ENCODE peak calls at places on chromosome 11, in seven cellular contexts. C is GM12865, T is endothelial cell, D is pancreas, Z is sigmoid colon, L is A549, W is heart right ventricle. V is an unnamed sample.

GRCh38 chr11:77029829-77030228 is 4.4 kb upstream of the B3GNT6 start:
- DNase-seq in C (no peak), T (no peak), D (no peak), Z (no peak), L (no peak), W (no peak), V (no peak)

GRCh38 chr11:86214710-86215109 is 29.8 kb upstream of the EED start:
- DNase-seq in C (peak), T (no peak), D (no peak), Z (no peak), L (no peak), W (no peak), V (peak)

GRCh38 chr11:48107188-48107704 is 109.4 kb upstream of the OR4B1 start:
- DNase-seq in C (peak), T (no peak), D (no peak), Z (no peak), L (no peak), W (no peak), V (peak)

GRCh38 chr11:77580712-77581337 is 8.9 kb upstream of the AQP11 start:
- DNase-seq in C (no peak), T (no peak), D (no peak), Z (no peak), L (peak), W (no peak), V (no peak)

GRCh38 chr11:44804449-44805151 is 77.8 kb downstream of the TSPAN18 start:
- DNase-seq in C (no peak), T (no peak), D (no peak), Z (no peak), L (no peak), W (no peak), V (no peak)

GRCh38 chr11:61553373-61554171 is 27.3 kb downstream of the SYT7 start:
- DNase-seq in C (no peak), T (no peak), D (no peak), Z (no peak), L (no peak), W (no peak), V (no peak)

GRCh38 chr11:76719686-76720085 is 49.1 kb upstream of the LRRC32 start:
- DNase-seq in C (no peak), T (no peak), D (no peak), Z (peak), L (no peak), W (no peak), V (no peak)

GRCh38 chr11:86014221-86014620 is 54.7 kb downstream of the PICALM start:
- DNase-seq in C (no peak), T (no peak), D (no peak), Z (no peak), L (no peak), W (no peak), V (no peak)

GRCh38 chr11:122649133-122649532 is 6.4 kb upstream of the UBASH3B start:
- DNase-seq in C (no peak), T (no peak), D (no peak), Z (no peak), L (no peak), W (no peak), V (no peak)

GRCh38 chr11:30719420-30719819 is 133.3 kb upstream of the MPPED2 start:
- DNase-seq in C (no peak), T (no peak), D (no peak), Z (no peak), L (no peak), W (no peak), V (no peak)

GRCh38 chr11:850777-851762 is 8.4 kb downstream of the TSPAN4 start:
- DNase-seq in C (no peak), T (no peak), D (no peak), Z (no peak), L (no peak), W (no peak), V (peak)
- TF ChIP-seq CTCF in C (peak), T (no peak), D (no peak), Z (no peak), L (no peak), W (no peak), V (peak)

GRCh38 chr11:57544566-57544965 is 7.2 kb downstream of the SMTNL1 start:
- DNase-seq in C (no peak), T (no peak), D (no peak), Z (no peak), L (no peak), W (no peak), V (no peak)

GRCh38 chr11:57547854-57548377 is 10.5 kb downstream of the SMTNL1 start:
- DNase-seq in C (peak), T (no peak), D (peak), Z (no peak), L (no peak), W (no peak), V (peak)

GRCh38 chr11:57545883-57546282 is 8.5 kb downstream of the SMTNL1 start:
- DNase-seq in C (no peak), T (no peak), D (no peak), Z (no peak), L (no peak), W (no peak), V (no peak)

GRCh38 chr11:57546451-57546850 is 9.1 kb downstream of the SMTNL1 start:
- DNase-seq in C (no peak), T (no peak), D (no peak), Z (no peak), L (no peak), W (no peak), V (no peak)

DNA sequence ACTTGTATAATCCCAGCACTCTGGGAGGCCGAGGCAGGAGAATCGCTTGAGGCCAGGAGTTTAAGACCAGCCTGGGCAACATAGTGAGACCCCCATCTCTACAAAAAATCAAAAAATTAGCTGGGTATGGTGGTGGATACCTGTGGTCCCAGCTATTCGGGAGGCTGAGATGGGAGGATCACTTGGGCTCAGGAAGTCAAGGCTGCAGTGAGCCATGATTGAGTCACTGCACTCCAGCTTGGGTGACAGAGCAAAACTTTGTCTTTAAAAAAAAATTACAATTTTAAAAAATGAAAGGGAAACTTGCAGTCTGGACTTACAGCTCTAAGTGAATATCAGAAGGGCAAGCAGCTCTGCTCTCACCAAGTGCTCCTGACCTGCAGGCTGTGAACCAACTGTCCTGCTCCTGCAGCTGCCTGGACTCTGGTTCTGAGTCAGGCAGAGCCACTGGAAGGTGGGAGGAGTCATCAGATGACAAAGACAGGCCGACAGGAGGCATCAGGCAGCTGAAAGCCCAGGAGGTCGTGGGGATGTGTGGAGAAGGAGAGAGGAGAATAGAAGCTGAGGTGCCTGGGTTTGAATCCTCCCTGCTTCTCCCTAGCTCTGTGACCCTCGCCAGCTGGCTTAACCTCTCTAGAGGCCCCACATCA is 9.6 kb downstream of the SMTNL1 start:
- DNase-seq in C (peak), T (no peak), D (no peak), Z (no peak), L (peak), W (no peak), V (peak)
- TF ChIP-seq CTCF in C (no peak), T (no peak), D (no peak), Z (no peak), L (no peak), W (no peak), V (peak)

DNA sequence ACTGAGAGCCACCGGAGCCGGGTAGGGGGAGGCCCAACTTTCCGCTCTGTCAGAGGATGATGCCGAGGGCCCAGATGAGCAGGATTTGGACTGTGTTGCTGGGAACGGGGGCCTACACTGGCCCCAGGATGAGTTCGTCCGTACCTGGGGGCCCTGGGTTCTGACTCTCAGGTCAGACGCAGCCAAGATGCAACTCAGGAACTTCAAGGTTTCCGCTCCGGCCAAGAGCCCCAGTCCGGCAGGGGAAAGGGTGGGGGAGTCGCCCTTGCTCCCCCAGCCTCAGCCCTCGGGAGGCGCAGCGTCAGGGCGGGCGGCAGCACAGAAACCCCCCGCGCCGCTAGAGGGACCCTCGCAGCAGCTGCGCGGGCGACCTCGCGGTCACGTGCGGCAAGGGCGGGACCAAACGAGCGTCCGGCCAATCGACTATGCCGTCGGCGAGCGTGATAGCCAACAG is 241 bp upstream of the ARL2 start:
- DNase-seq in C (peak), T (peak), D (peak), Z (peak), L (peak), W (peak), V (peak)
- TF ChIP-seq CTCF in C (peak), T (peak), D (no peak), Z (peak), L (no peak), W (no peak), V (peak)

GRCh38 chr11:69292221-69292648 is 1.7 kb upstream of the MYEOV start:
- DNase-seq in C (peak), T (peak), D (peak), Z (no peak), L (peak), W (no peak), V (no peak)
- TF ChIP-seq CTCF in C (peak), T (peak), D (peak), Z (peak), L (peak), W (peak), V (peak)

GRCh38 chr11:117143390-117143789 is 697 bp upstream of the PAFAH1B2 start:
- DNase-seq in C (peak), T (peak), D (peak), Z (peak), L (peak), W (peak), V (peak)

GRCh38 chr11:117143871-117144476 is at the start of gene PAFAH1B2:
- DNase-seq in C (peak), T (peak), D (peak), Z (peak), L (peak), W (peak), V (peak)

GRCh38 chr11:117144477-117145392 is 648 bp downstream of the PAFAH1B2 start:
- DNase-seq in C (peak), T (peak), D (peak), Z (peak), L (peak), W (peak), V (peak)

GRCh38 chr11:117146521-117146920 is 2.4 kb downstream of the PAFAH1B2 start:
- DNase-seq in C (no peak), T (no peak), D (no peak), Z (no peak), L (no peak), W (no peak), V (no peak)

GRCh38 chr11:117145393-117145761 is 1.3 kb downstream of the PAFAH1B2 start:
- DNase-seq in C (peak), T (peak), D (no peak), Z (no peak), L (peak), W (no peak), V (peak)
- TF ChIP-seq CTCF in C (peak), T (no peak), D (no peak), Z (no peak), L (no peak), W (no peak), V (no peak)

V was measured in GM13977.